ENCODE peak calls at places on chromosome 17, in nine cellular contexts. F, B, R, J, U, M, Z, Y and W are unnamed samples.

GRCh38 chr17:76155988-76156661 is 15.1 kb upstream of the FOXJ1 start:
- DNase-seq in F (no peak), B (no peak), R (no peak), J (no peak), U (no peak), M (no peak), Z (no peak), Y (no peak), W (no peak)

GRCh38 chr17:80866050-80866793 is 125.4 kb upstream of the CHMP6 start:
- DNase-seq in F (peak), B (peak), R (peak), J (peak), U (peak), M (peak), Z (peak), Y (peak), W (peak)

GRCh38 chr17:29143894-29144293 is 36.3 kb downstream of the MYO18A start:
- DNase-seq in F (no peak), B (no peak), R (no peak), J (no peak), U (no peak), M (no peak), Z (no peak), Y (peak), W (peak)

GRCh38 chr17:75617218-75617617 is 16.0 kb upstream of the SMIM5 start:
- DNase-seq in F (no peak), B (no peak), R (no peak), J (no peak), U (no peak), M (no peak), Z (no peak), Y (no peak), W (no peak)

GRCh38 chr17:35731932-35732805 is 730 bp downstream of the RASL10B start:
- DNase-seq in F (no peak), B (peak), R (no peak), J (no peak), U (no peak), M (no peak), Z (no peak), Y (peak), W (no peak)

GRCh38 chr17:2400474-2400866 is 390 bp downstream of the MNT start:
- DNase-seq in F (peak), B (peak), R (no peak), J (no peak), U (peak), M (peak), Z (peak), Y (peak), W (peak)

GRCh38 chr17:3974138-3974687 is 10.0 kb upstream of the ATP2A3 start:
- DNase-seq in F (no peak), B (no peak), R (no peak), J (no peak), U (no peak), M (no peak), Z (no peak), Y (no peak), W (no peak)

GRCh38 chr17:55845385-55845784 is 94.5 kb downstream of the PCTP start:
- DNase-seq in F (peak), B (peak), R (no peak), J (no peak), U (no peak), M (peak), Z (no peak), Y (peak), W (no peak)

GRCh38 chr17:57468932-57469775 is 212.8 kb downstream of the MSI2 start:
- DNase-seq in F (no peak), B (no peak), R (no peak), J (no peak), U (no peak), M (no peak), Z (no peak), Y (no peak), W (peak)

GRCh38 chr17:2802574-2802973 is 6.3 kb downstream of the RAP1GAP2 start:
- DNase-seq in F (no peak), B (no peak), R (no peak), J (no peak), U (no peak), M (no peak), Z (no peak), Y (no peak), W (no peak)

GRCh38 chr17:43372273-43372911 is 26.4 kb upstream of the ARL4D start:
- DNase-seq in F (no peak), B (peak), R (no peak), J (no peak), U (peak), M (no peak), Z (no peak), Y (no peak), W (peak)

GRCh38 chr17:28725166-28725659 is 820 bp downstream of the TLCD1 start:
- DNase-seq in F (no peak), B (no peak), R (no peak), J (peak), U (no peak), M (peak), Z (no peak), Y (peak), W (peak)

GRCh38 chr17:48586355-48586924 is 3.6 kb downstream of the HOXB3 start:
- DNase-seq in F (no peak), B (no peak), R (no peak), J (no peak), U (no peak), M (peak), Z (no peak), Y (no peak), W (no peak)